ENCODE peak calls at places on chromosomes 5 and 9, in six cellular contexts. M is astrocyte of the cerebellum, G is mesothelial cell of epicardium, X is RWPE2, Q is transverse colon, Z is sigmoid colon. C is an unnamed sample.

GRCh38 chr9:19405771-19406170 is 3.0 kb upstream of the ACER2 start:
- DNase-seq in M (no peak), G (no peak), X (no peak), Q (no peak), Z (no peak), C (no peak)

GRCh38 chr5:101278917-101279316 is 375.8 kb upstream of the ST8SIA4 start:
- DNase-seq in M (no peak), G (no peak), X (no peak), Q (no peak), Z (no peak), C (no peak)

GRCh38 chr9:132630811-132631210 is 39.0 kb downstream of the DDX31 start:
- DNase-seq in M (no peak), G (no peak), X (peak; percentile 78), Q (no peak), Z (no peak), C (no peak)

GRCh38 chr5:82272957-82273356 is 5.2 kb downstream of the RPS23 start:
- DNase-seq in M (no peak), G (no peak), X (no peak), Q (no peak), Z (no peak), C (no peak)

GRCh38 chr5:89729623-89730390 is 679.7 kb downstream of the CETN3 start:
- DNase-seq in M (peak; percentile 9), G (no peak), X (no peak), Q (no peak), Z (no peak), C (no peak)

GRCh38 chr5:919356-920000 is 26.8 kb downstream of the TRIP13 start:
- DNase-seq in M (no peak), G (no peak), X (no peak), Q (no peak), Z (no peak), C (no peak)

GRCh38 chr9:93193373-93193725 is 9.4 kb downstream of the WNK2 start:
- DNase-seq in M (no peak), G (no peak), X (no peak), Q (peak; percentile 83), Z (no peak), C (no peak)

GRCh38 chr9:109005678-109006077 is 7.6 kb downstream of the CTNNAL1 start:
- DNase-seq in M (no peak), G (no peak), X (no peak), Q (no peak), Z (no peak), C (no peak)

GRCh38 chr5:102901821-102902448 is 146.8 kb downstream of the PAM start:
- DNase-seq in M (no peak), G (no peak), X (no peak), Q (no peak), Z (no peak), C (no peak)

GRCh38 chr5:165497707-165498106 is 1992.3 kb downstream of the MAT2B start:
- DNase-seq in M (no peak), G (no peak), X (no peak), Q (no peak), Z (no peak), C (peak; percentile 14)

GRCh38 chr9:95085036-95085770 is 232.3 kb downstream of the FANCC start:
- DNase-seq in M (no peak), G (no peak), X (no peak), Q (no peak), Z (peak; percentile 61), C (no peak)

GRCh38 chr5:133977858-133978257 is 9.4 kb upstream of the C5orf15 start:
- DNase-seq in M (peak; percentile 42), G (no peak), X (no peak), Q (no peak), Z (no peak), C (no peak)

GRCh38 chr9:14380061-14380836 is 66.3 kb upstream of the NFIB start:
- DNase-seq in M (no peak), G (no peak), X (no peak), Q (no peak), Z (no peak), C (no peak)

GRCh38 chr5:90015584-90016018 is 394.0 kb downstream of the CETN3 start:
- DNase-seq in M (no peak), G (no peak), X (no peak), Q (no peak), Z (no peak), C (no peak)

GRCh38 chr5:71922584-71923106 is 184.6 kb upstream of the MAP1B start:
- DNase-seq in M (peak; percentile 80), G (no peak), X (no peak), Q (no peak), Z (no peak), C (no peak)
- TF ChIP-seq CTCF in M (no peak), G (no peak), X (peak; percentile 66), Q (no peak), Z (no peak), C (no peak)

GRCh38 chr9:73034962-73035361 is 82.1 kb upstream of the ALDH1A1 start:
- DNase-seq in M (no peak), G (no peak), X (no peak), Q (no peak), Z (no peak), C (no peak)
- TF ChIP-seq CTCF in M (no peak), G (no peak), X (no peak), Q (no peak), Z (no peak), C (no peak)

GRCh38 chr9:113876806-113877236 is 712 bp downstream of the ZNF618 start:
- DNase-seq in M (no peak), G (no peak), X (no peak), Q (no peak), Z (no peak), C (no peak)
- TF ChIP-seq CTCF in M (peak; percentile 15), G (peak; percentile 80), X (peak; percentile 83), Q (peak; percentile 59), Z (no peak), C (peak; percentile 79)

GRCh38 chr9:127204771-127205470 is 59.7 kb upstream of the GARNL3 start:
- DNase-seq in M (no peak), G (no peak), X (peak; percentile 38), Q (no peak), Z (peak; percentile 66), C (no peak)
- TF ChIP-seq CTCF in M (no peak), G (no peak), X (peak; percentile 25), Q (no peak), Z (no peak), C (peak; percentile 17)

DNA sequence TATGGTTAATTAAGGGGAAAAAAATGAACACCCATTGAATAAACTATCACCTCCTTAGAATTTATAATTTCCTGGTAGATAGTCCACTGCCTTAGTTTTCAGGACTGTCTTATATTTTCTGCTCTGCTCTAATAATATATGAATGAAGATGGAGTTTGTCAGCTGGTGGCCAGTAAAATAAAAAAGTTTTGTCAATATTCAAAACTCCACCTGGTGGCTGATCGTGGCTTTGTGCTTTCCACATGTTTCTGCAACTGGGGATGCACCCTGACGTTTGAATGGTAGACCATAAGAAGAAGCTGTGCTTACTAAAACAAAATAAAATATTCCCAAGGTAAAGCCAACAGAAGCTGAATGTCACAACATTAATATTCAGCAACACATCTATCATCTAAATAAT is 286.6 kb upstream of the IZUMO3 start:
- DNase-seq in M (no peak), G (no peak), X (no peak), Q (no peak), Z (no peak), C (peak; percentile 34)
- TF ChIP-seq CTCF in M (peak; percentile 14), G (peak; percentile 55), X (peak; percentile 62), Q (no peak), Z (no peak), C (peak; percentile 66)

GRCh38 chr5:78677777-78678668 is 29.5 kb upstream of the LHFPL2 start:
- DNase-seq in M (peak; percentile 92), G (no peak), X (no peak), Q (peak; percentile 40), Z (peak; percentile 88), C (no peak)
- TF ChIP-seq CTCF in M (peak; percentile 14), G (no peak), X (no peak), Q (no peak), Z (no peak), C (no peak)

DNA sequence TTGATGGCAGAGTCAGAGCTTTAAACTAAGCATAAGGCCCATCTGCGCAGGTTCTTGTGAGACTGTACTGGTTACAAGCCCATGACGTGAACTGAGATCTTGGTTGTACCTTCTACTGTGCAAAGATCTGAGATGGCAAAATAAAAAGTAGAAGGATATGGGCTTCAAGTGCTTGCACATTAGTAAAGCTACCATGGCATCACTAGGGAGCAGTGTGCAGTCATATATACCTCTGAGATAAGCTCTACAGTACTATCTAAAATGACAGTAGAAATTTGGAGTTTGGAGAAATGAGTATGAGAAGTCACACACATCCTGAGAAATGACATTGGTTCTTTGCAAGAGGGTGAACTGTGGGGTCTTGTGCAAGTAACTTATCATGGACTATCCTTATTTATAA is 408.2 kb upstream of the PRR16 start:
- DNase-seq in M (peak; percentile 37), G (no peak), X (no peak), Q (no peak), Z (no peak), C (no peak)
- TF ChIP-seq CTCF in M (peak; percentile 47), G (no peak), X (peak; percentile 73), Q (no peak), Z (no peak), C (no peak)

GRCh38 chr5:180209137-180209581 is at the start of gene RASGEF1C:
- DNase-seq in M (peak; percentile 34), G (peak; percentile 86), X (no peak), Q (peak; percentile 68), Z (no peak), C (peak; percentile 87)
- TF ChIP-seq CTCF in M (peak; percentile 16), G (no peak), X (peak; percentile 88), Q (peak; percentile 15), Z (no peak), C (no peak)

DNA sequence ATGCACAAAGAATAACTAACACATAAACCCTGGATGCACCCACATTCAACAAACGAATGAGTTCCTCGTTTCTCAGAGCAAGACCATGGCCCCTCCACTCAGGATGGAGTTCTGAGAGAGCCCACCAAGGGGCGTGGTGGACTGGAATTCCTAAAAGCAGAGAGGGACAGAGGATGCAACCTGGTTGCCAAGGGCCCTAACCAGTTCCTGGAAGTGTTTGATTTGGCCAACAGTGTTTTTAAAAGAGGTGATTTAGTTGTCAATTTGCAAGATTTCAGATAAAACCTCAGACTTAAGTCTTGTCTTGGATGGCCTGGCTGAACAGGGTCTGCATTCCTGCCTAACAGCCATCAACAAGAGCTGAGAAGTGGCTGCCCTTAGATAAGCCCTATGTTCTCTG is 34.4 kb downstream of the GLRA1 start:
- DNase-seq in M (no peak), G (no peak), X (no peak), Q (no peak), Z (no peak), C (no peak)
- TF ChIP-seq CTCF in M (no peak), G (no peak), X (no peak), Q (no peak), Z (no peak), C (no peak)

DNA sequence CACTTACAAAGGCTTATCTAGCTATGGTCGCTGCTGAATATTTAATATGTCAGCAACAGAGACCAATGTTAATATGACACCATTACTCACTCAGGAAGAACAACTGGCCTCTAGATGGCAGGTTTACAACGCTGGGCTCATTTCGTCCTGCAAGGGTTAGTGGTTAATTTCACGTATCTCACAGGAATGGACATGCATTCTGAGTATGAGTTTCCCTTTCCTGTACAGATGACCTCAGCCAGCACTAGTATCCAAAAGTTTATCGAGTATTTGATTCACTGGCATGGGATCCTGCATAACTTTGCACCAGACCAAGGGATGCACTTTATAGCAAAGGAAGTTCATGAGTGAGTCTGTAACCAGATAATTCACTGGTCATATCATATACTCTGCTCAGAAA is 8.7 kb upstream of the TRPC7 start:
- DNase-seq in M (no peak), G (no peak), X (no peak), Q (no peak), Z (no peak), C (peak; percentile 12)
- TF ChIP-seq CTCF in M (peak; percentile 7), G (no peak), X (peak; percentile 70), Q (no peak), Z (no peak), C (no peak)

C was measured in endothelial cell.